ENCODE peak calls at places on chromosomes 16 and 17, in four cellular contexts. J is endothelial cell of umbilical vein; T is CD8-positive, alpha-beta T cell; X is glutamatergic neuron. A is an unnamed sample.
A peak's percentile ranks its signal among the peaks of the same experiment; 100 is the strongest.

GRCh38 chr16:48365030-48365600 is 20.1 kb downstream of the SIAH1 start:
- DNase-seq in J (no peak), T (no peak), X (no peak), A (no peak)

GRCh38 chr17:45686250-45686649 is 97.9 kb upstream of the CRHR1 start:
- DNase-seq in J (no peak), T (no peak), X (no peak), A (peak; percentile 16)

GRCh38 chr17:68511671-68512246 is 471 bp upstream of the PRKAR1A start:
- DNase-seq in J (peak; percentile 55), T (peak; percentile 64), X (peak; percentile 94), A (peak; percentile 42)

GRCh38 chr17:14311186-14311705 is 10.4 kb downstream of the HS3ST3B1 start:
- DNase-seq in J (no peak), T (no peak), X (no peak), A (no peak)

GRCh38 chr17:79631640-79632431 is 21.0 kb upstream of the RBFOX3 start:
- DNase-seq in J (no peak), T (no peak), X (no peak), A (no peak)

GRCh38 chr16:57899771-57900661 is 70.9 kb downstream of the CNGB1 start:
- DNase-seq in J (peak; percentile 67), T (peak; percentile 59), X (peak; percentile 81), A (peak; percentile 65)

GRCh38 chr16:10868562-10869469 is 8.2 kb upstream of the CIITA start:
- DNase-seq in J (peak; percentile 11), T (no peak), X (no peak), A (peak; percentile 87)

GRCh38 chr17:58339775-58340622 is 11.4 kb upstream of the TSPOAP1 start:
- DNase-seq in J (no peak), T (no peak), X (no peak), A (peak; percentile 32)

GRCh38 chr17:48478224-48479013 is 48.4 kb upstream of the SKAP1 start:
- DNase-seq in J (no peak), T (no peak), X (no peak), A (peak; percentile 89)

GRCh38 chr17:29155235-29155965 is 24.8 kb downstream of the MYO18A start:
- DNase-seq in J (peak; percentile 66), T (no peak), X (no peak), A (no peak)

GRCh38 chr16:1174477-1175357 is 21.8 kb downstream of the CACNA1H start:
- DNase-seq in J (no peak), T (no peak), X (no peak), A (no peak)

GRCh38 chr17:15892679-15893332 is 52.1 kb upstream of the ADORA2B start:
- DNase-seq in J (no peak), T (no peak), X (no peak), A (no peak)

GRCh38 chr17:10033982-10034381 is 128.9 kb upstream of the RCVRN start:
- DNase-seq in J (no peak), T (no peak), X (no peak), A (peak; percentile 89)

GRCh38 chr17:38590988-38591758 is 14.6 kb downstream of the SRCIN1 start:
- DNase-seq in J (no peak), T (no peak), X (peak; percentile 71), A (peak; percentile 93)

GRCh38 chr17:28521296-28522085 is 15.3 kb downstream of the FOXN1 start:
- DNase-seq in J (no peak), T (no peak), X (no peak), A (no peak)

GRCh38 chr16:75103994-75104393 is 12.6 kb downstream of the LDHD start:
- DNase-seq in J (no peak), T (no peak), X (no peak), A (no peak)

DNA sequence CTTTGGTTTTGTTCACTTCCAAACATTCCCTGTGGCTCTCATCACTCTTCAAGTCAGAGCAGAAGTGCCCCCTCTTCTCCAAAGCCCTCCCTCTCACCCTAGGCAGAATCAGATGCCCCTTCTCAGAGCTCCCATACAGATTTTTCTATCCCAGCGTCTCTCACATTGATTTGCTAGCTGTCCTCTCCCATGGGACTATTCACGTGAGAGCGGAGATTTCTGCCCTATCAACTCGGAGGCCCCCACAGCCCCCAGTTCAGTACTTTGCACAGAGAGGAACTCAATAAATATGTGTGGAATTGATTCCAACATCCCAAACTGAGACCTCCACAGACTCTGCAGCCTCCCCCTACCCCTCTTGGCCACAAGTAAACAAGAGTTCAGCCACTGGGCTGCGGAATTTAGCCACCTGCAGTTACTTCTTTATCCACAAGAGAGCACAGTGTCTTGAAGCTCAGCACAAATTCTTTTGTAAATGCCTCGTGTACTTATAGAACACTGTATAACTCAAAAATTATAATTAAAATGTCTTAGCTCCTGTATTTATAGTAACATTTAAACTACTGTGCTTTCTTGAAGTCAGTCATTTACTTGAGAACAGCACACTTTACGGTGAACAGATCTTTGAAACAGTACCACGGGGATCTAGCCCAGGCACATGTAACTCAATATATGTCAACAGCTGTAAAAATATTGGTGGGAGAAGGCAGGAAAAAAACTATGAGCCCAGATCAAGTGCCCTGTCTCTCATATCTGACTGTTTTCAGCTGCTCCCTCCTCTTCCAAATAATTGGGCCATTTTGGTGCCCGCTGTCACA is 182.9 kb downstream of the C16orf78 start:
- DNase-seq in J (peak; percentile 47), T (no peak), X (peak; percentile 36), A (no peak)
- TF ChIP-seq CTCF in J (peak; percentile 47), T (no peak), X (peak; percentile 70), A (no peak)

GRCh38 chr16:68396481-68396880 is 51.8 kb downstream of the SMPD3 start:
- DNase-seq in J (peak; percentile 43), T (no peak), X (no peak), A (no peak)
- TF ChIP-seq CTCF in J (peak; percentile 70), T (peak; percentile 75), X (peak; percentile 60), A (peak; percentile 38)

GRCh38 chr16:67013823-67014640 is 14.9 kb upstream of the CBFB start:
- DNase-seq in J (peak; percentile 56), T (peak; percentile 25), X (peak; percentile 89), A (peak; percentile 55)
- TF ChIP-seq CTCF in J (peak; percentile 25), T (no peak), X (peak; percentile 20), A (no peak)

DNA sequence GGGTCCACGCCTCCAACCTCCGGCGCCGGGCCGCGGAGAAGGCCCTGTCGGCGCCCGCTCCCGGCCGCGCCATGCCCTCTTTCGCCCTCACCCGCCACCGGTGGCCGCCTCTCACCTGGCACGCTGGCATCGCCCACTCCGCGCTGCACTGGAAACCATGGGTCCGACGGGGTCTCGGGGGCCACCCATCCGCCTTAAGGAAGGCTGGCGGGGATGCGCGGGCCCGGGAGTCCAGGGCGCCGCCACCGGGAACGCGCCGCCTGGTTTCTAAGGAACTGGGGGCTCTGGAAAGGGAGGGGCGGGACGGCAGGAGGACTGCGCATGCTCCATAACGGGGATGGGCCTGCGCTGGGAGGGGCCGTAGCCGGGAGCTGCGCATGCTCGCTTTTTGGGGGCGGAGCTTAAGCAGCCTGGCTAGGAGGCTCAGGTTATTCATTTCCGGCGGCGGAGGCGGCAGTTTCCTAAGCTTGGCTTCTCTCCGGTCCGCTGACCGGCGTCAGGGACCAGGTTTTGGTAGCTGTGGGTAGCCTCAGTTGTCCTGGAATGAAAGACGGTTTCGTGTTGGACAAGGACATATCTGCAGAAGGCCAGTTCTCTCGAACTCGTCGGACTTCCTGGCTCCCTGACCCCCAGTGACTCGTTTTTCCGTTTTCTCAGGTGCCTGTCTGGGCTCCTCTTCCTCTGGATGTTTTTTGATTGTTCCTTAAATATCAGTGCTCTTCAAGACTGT is at the start of gene GFOD2:
- DNase-seq in J (peak; percentile 98), T (peak; percentile 95), X (peak; percentile 99), A (peak; percentile 89)
- TF ChIP-seq CTCF in J (no peak), T (no peak), X (no peak), A (no peak)

GRCh38 chr17:46841561-46842379 is 9.6 kb upstream of the WNT9B start:
- DNase-seq in J (no peak), T (no peak), X (peak; percentile 74), A (no peak)
- TF ChIP-seq CTCF in J (peak; percentile 74), T (peak; percentile 55), X (peak; percentile 89), A (no peak)

GRCh38 chr17:83058478-83059167 is 20.8 kb upstream of the METRNL start:
- DNase-seq in J (no peak), T (no peak), X (peak; percentile 10), A (no peak)

GRCh38 chr17:83056583-83057396 is 22.6 kb upstream of the METRNL start:
- DNase-seq in J (no peak), T (no peak), X (peak; percentile 13), A (no peak)

GRCh38 chr17:83057397-83057761 is 22.0 kb upstream of the METRNL start:
- DNase-seq in J (no peak), T (no peak), X (no peak), A (no peak)

GRCh38 chr17:83055911-83056582 is 23.4 kb upstream of the METRNL start:
- DNase-seq in J (peak; percentile 43), T (no peak), X (no peak), A (no peak)

GRCh38 chr17:83057793-83058477 is 21.5 kb upstream of the METRNL start:
- DNase-seq in J (no peak), T (no peak), X (peak; percentile 15), A (no peak)
- TF ChIP-seq CTCF in J (no peak), T (no peak), X (no peak), A (no peak)

A was measured in HL-60.